ENCODE peak calls at places on chromosomes 7 and 10, in four cellular contexts. G, C, J and Z are unnamed samples.

GRCh38 chr10:44963772-44964633 is 4.4 kb downstream of the RASSF4 start:
- DNase-seq in G (peak), C (peak), J (no peak), Z (no peak)

GRCh38 chr7:44698046-44698580 is 50.5 kb upstream of the ZMIZ2 start:
- DNase-seq in G (no peak), C (no peak), J (no peak), Z (no peak)

GRCh38 chr10:4086041-4086886 is 301.3 kb upstream of the KLF6 start:
- DNase-seq in G (no peak), C (no peak), J (no peak), Z (no peak)

GRCh38 chr7:106057962-106058901 is 53.9 kb downstream of the SYPL1 start:
- DNase-seq in G (peak), C (no peak), J (peak), Z (no peak)

GRCh38 chr10:1968257-1969025 is 231.1 kb upstream of the ADARB2 start:
- DNase-seq in G (no peak), C (no peak), J (no peak), Z (no peak)

GRCh38 chr10:17353568-17353967 is 100.8 kb downstream of the ST8SIA6 start:
- DNase-seq in G (no peak), C (no peak), J (no peak), Z (no peak)

GRCh38 chr10:29668628-29669027 is 33.9 kb upstream of the SVIL start:
- DNase-seq in G (no peak), C (no peak), J (no peak), Z (no peak)

GRCh38 chr7:107501593-107501992 is 31.7 kb downstream of the GPR22 start:
- DNase-seq in G (peak), C (no peak), J (no peak), Z (peak)

GRCh38 chr10:49569031-49569765 is 30.3 kb upstream of the ERCC6 start:
- DNase-seq in G (no peak), C (no peak), J (no peak), Z (no peak)

GRCh38 chr10:124523301-124523871 is 61.8 kb downstream of the LHPP start:
- DNase-seq in G (no peak), C (no peak), J (no peak), Z (no peak)

GRCh38 chr10:71312220-71312619 is 6.8 kb upstream of the SLC29A3 start:
- DNase-seq in G (no peak), C (no peak), J (no peak), Z (no peak)

GRCh38 chr10:129800796-129801340 is 163.2 kb downstream of the EBF3 start:
- DNase-seq in G (no peak), C (no peak), J (no peak), Z (no peak)

GRCh38 chr7:11881680-11882079 is 49.7 kb upstream of the THSD7A start:
- DNase-seq in G (no peak), C (no peak), J (no peak), Z (no peak)

GRCh38 chr7:73359306-73359705 is 31.3 kb downstream of the FKBP6 start:
- DNase-seq in G (no peak), C (no peak), J (no peak), Z (no peak)

GRCh38 chr10:117736655-117737054 is 194.1 kb downstream of the EMX2 start:
- DNase-seq in G (peak), C (no peak), J (no peak), Z (no peak)

GRCh38 chr10:114379631-114380041 is 24.7 kb downstream of the AFAP1L2 start:
- DNase-seq in G (no peak), C (no peak), J (no peak), Z (no peak)

GRCh38 chr10:102384606-102385429 is 10.7 kb upstream of the NFKB2 start:
- DNase-seq in G (peak), C (no peak), J (no peak), Z (no peak)

GRCh38 chr7:91043924-91044660 is 220.1 kb upstream of the FZD1 start:
- DNase-seq in G (no peak), C (no peak), J (no peak), Z (peak)

GRCh38 chr10:24901686-24902399 is 50.6 kb downstream of the PRTFDC1 start:
- DNase-seq in G (peak), C (no peak), J (peak), Z (no peak)

GRCh38 chr10:32144817-32145688 is 88.8 kb upstream of the KIF5B start:
- DNase-seq in G (no peak), C (no peak), J (no peak), Z (no peak)

GRCh38 chr10:43778571-43778970 is 129.9 kb upstream of the ZNF32 start:
- DNase-seq in G (no peak), C (no peak), J (no peak), Z (no peak)

GRCh38 chr7:72538856-72539255 is 126.7 kb upstream of the CALN1 start:
- DNase-seq in G (peak), C (no peak), J (no peak), Z (no peak)

GRCh38 chr7:6392712-6393666 is 54.8 kb downstream of the DAGLB start:
- DNase-seq in G (no peak), C (no peak), J (peak), Z (no peak)

GRCh38 chr10:76051007-76051936 is 619.8 kb downstream of the LRMDA start:
- DNase-seq in G (peak), C (no peak), J (no peak), Z (no peak)

GRCh38 chr7:134058980-134059379 is 68.2 kb upstream of the LRGUK start:
- DNase-seq in G (no peak), C (no peak), J (no peak), Z (no peak)

GRCh38 chr7:111763221-111763791 is 201.0 kb upstream of the IMMP2L start:
- DNase-seq in G (peak), C (no peak), J (no peak), Z (peak)

GRCh38 chr10:119686465-119687191 is 35.4 kb downstream of the BAG3 start:
- DNase-seq in G (peak), C (peak), J (no peak), Z (peak)

GRCh38 chr10:119687192-119688032 is 36.2 kb downstream of the BAG3 start:
- DNase-seq in G (peak), C (peak), J (no peak), Z (peak)

GRCh38 chr10:119688033-119688508 is 36.9 kb downstream of the BAG3 start:
- DNase-seq in G (peak), C (no peak), J (no peak), Z (peak)

GRCh38 chr10:119691726-119692125 is 34.1 kb upstream of the INPP5F start:
- DNase-seq in G (no peak), C (no peak), J (no peak), Z (no peak)

GRCh38 chr10:119689016-119689564 is 36.8 kb upstream of the INPP5F start:
- DNase-seq in G (no peak), C (no peak), J (no peak), Z (no peak)
- H3K4me3 ChIP-seq in G (no peak), C (no peak), J (no peak), Z (no peak)

DNA sequence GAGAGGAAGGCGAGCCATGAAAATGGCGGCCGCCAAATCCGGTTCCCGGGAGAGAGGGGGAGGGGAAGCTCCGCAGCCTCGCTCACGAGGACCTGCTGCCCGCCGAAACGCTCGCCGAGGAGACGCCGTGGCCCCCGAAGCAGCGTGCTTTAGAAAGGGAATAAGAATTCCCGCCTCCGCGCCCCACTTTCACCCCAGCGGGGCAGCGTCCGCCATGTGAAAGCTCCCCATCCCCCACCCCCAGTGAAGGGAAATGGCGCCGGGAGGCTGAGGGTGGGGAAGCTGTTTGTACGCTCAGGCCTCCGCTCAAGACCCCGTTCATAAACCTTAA is 468 bp downstream of the HNRNPA2B1 start:
- DNase-seq in G (no peak), C (peak), J (no peak), Z (no peak)
- TF ChIP-seq SUZ12 in G (no peak), C (no peak), J (no peak), Z (no peak)

GRCh38 chr7:55050286-55050685 is 31.5 kb downstream of the EGFR start:
- DNase-seq in G (no peak), C (no peak), J (no peak), Z (no peak)

GRCh38 chr7:55053651-55054226 is 34.9 kb downstream of the EGFR start:
- DNase-seq in G (no peak), C (no peak), J (no peak), Z (no peak)

GRCh38 chr7:55054252-55054651 is 35.4 kb downstream of the EGFR start:
- DNase-seq in G (no peak), C (no peak), J (no peak), Z (no peak)

GRCh38 chr7:55052726-55053431 is 34.1 kb downstream of the EGFR start:
- DNase-seq in G (no peak), C (no peak), J (no peak), Z (no peak)

DNA sequence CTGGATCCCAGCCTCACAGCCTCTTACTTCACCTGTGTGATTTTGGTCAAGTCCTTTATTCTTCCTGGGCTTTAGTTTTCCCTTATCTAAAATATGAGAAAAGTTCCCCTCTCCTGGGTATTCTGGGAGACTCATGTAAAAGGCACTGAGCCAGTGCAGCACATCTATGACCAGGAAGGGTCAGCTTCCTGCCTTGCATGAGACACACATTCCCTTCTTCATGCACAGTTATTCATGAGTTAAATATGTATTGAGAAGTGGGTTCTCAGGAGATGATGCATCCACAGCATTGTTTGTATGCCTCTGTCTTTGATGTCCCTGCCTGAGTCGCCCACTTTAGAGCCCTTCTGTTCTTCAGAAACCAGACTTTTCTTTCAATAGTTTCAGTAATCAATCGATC is 33.3 kb downstream of the EGFR start:
- DNase-seq in G (no peak), C (no peak), J (no peak), Z (no peak)
- TF ChIP-seq ZNF274 in G (no peak), C (no peak), J (no peak), Z (no peak)

GRCh38 chr10:132230557-132231210 is 43.9 kb downstream of the DPYSL4 start:
- DNase-seq in G (no peak), C (no peak), J (no peak), Z (no peak)

GRCh38 chr10:132231656-132232552 is 45.2 kb downstream of the DPYSL4 start:
- DNase-seq in G (no peak), C (no peak), J (no peak), Z (no peak)

GRCh38 chr10:132228616-132229015 is 41.9 kb downstream of the DPYSL4 start:
- DNase-seq in G (no peak), C (no peak), J (no peak), Z (no peak)

GRCh38 chr10:132229096-132229495 is 42.3 kb downstream of the DPYSL4 start:
- DNase-seq in G (no peak), C (no peak), J (no peak), Z (no peak)

DNA sequence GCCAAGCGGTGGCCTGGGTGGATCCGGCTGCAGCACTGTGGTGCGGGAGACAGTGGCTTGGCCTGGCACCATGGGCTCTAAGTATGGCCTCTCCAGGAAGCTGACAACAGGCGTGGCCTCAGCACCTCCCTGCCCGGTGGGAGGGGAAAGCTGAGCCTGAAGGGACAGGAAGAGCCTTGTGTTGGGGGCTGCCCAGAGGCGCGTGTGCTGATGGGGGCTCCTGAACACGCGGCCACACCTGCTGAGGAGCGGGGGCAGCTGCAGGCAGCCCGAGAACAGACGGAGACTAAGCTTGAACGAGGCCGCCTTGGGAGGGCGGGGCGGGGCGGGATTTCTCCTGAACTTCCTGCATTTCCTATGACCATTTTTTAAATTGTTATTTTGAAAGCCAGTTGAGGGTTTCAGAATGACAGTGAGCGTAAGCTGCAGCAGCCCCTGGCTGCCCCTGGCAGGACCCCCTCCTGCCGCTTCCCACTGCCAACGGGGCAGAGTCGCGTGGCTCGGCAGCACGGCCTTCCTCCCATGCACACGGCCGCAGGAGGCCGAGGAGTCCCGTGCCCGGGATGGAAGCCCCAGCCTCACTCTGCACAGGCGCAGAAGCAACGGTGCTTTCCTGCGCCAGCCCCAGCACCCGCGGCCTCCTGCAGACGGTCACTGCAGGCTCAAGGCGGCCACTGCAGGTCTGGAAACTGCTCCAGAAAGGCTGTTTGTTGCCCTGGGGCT is 43.2 kb downstream of the DPYSL4 start:
- DNase-seq in G (no peak), C (no peak), J (no peak), Z (no peak)
- H3K4me3 ChIP-seq in G (no peak), C (no peak), J (no peak), Z (no peak)

GRCh38 chr10:36759111-36759805 is 366.1 kb upstream of the ANKRD30A start:
- DNase-seq in G (no peak), C (no peak), J (no peak), Z (no peak)
- TF ChIP-seq SUZ12 in G (no peak), C (no peak), J (no peak), Z (no peak)

DNA sequence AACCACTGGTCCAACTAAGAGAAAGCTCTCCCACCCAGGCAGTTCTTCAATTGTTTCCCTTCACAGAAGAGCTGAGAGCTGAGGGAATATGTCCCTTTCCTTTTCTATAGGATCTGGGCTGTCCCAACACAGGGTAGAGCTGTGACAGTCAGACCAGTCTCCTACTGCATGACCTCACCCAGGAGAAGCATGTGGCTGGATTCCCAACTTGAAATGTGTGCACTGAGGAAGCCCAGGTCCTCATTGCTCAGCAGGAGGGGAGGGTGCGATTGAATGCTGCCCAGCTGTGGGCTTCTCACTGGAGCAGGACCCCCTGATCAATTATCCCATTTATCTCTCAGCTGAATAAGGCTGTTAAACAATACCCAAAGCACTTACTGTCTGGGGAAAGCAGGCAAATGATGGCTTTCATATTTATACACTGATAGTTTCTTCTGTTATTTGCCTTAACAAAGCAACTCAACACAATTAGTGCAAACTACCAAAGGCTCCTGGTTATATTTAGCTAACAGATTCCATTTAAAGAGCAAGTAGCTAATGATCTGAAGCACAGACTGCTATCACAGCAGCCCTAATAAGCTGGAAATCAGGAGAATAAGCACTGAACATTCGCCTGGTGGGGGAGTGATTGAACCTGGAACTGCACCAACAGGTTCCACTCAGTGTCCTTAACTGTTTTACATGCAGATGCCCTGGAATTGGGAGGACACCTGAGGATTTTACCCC is 508.8 kb downstream of the CCSER2 start:
- DNase-seq in G (no peak), C (no peak), J (no peak), Z (no peak)
- TF ChIP-seq ZNF274 in G (no peak), C (no peak), J (no peak), Z (no peak)